ENCODE peak calls at places on chromosomes 3 and 15, in four cellular contexts. One of them, this sample, is unnamed.

GRCh38 chr15:65824941-65825544 is 33.0 kb upstream of the DENND4A start:
- DNase-seq in K562: no peak
- DNase-seq in HCT116: no peak
- DNase-seq in GM12878: no peak
- DNase-seq in this sample: no peak

GRCh38 chr3:144031938-144032337 is 60.3 kb downstream of the DIPK2A start:
- DNase-seq in HCT116: no peak
- DNase-seq in GM12878: no peak
- DNase-seq in K562: no peak
- DNase-seq in this sample: no peak

GRCh38 chr15:39498642-39499041 is 82.2 kb upstream of the THBS1 start:
- DNase-seq in HCT116: no peak
- DNase-seq in GM12878: no peak
- DNase-seq in K562: no peak
- DNase-seq in this sample: no peak

GRCh38 chr15:64772488-64772887 is 2.9 kb downstream of the RBPMS2 start:
- DNase-seq in GM12878: no peak
- DNase-seq in K562: no peak
- DNase-seq in HCT116: no peak
- DNase-seq in this sample: no peak

GRCh38 chr3:100740207-100740606 is 30.9 kb downstream of the TFG start:
- DNase-seq in K562: no peak
- DNase-seq in HCT116: no peak
- DNase-seq in GM12878: no peak
- DNase-seq in this sample: no peak

GRCh38 chr3:38004415-38005075 is 14.0 kb downstream of the VILL start:
- DNase-seq in GM12878: no peak
- DNase-seq in K562: no peak
- DNase-seq in HCT116: peak; percentile 54
- DNase-seq in this sample: peak; percentile 88

GRCh38 chr3:189053327-189053726 is 118.4 kb upstream of the TPRG1 start:
- DNase-seq in K562: no peak
- DNase-seq in HCT116: no peak
- DNase-seq in GM12878: no peak
- DNase-seq in this sample: no peak

GRCh38 chr3:110664148-110664547 is 407.5 kb upstream of the NECTIN3 start:
- DNase-seq in HCT116: no peak
- DNase-seq in K562: no peak
- DNase-seq in GM12878: no peak
- DNase-seq in this sample: no peak

GRCh38 chr3:1551741-1552140 is 458.9 kb downstream of the CNTN6 start:
- DNase-seq in HCT116: no peak
- DNase-seq in K562: no peak
- DNase-seq in GM12878: no peak
- DNase-seq in this sample: no peak
- TF ChIP-seq ZBTB33 in HCT116: no peak
- TF ChIP-seq ZBTB33 in K562: no peak
- TF ChIP-seq ZBTB33 in GM12878: no peak
- TF ChIP-seq ZBTB33 in this sample: no peak

DNA sequence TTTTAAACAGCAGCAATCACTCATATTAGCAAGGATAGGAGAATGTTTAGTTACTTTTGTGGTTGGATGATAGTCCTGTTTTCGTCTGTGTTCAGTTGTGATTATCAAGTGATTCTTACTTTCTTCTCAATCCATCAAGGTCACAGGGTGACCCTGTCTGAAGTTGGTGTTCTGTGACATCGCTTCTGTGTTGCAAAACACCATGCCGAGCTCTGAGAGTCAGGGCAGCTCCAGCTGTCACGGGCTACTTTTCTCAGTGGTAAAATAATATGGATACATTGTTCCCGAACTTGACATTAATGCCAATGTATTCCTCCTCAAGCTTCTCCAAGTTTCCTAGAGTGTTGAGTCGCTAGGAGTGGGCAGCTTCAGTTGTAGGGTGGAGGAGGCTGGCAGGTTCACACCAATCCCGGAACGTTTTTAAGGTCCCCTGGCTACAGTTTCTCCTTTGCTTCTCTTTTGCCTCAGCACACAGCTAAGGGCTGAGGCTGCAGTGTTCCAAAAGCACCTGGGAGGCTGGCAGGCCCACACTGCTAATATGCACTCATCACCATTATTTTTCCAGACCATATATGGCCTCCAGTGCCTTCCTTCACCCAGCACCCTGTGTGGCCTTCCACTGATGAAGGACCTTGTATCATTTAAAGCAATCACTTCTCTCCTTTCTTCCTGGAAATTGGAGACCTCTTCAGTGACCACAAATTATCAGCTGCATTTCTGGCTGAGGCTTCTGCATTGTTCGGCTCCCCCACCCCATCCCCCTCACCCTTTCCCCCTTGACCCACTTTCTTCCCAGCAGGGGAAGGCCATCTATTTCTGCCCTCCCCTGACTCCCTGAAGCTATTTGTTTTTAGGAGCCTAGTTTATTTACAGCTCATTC is 25.8 kb downstream of the COLQ start:
- DNase-seq in HCT116: no peak
- DNase-seq in K562: no peak
- DNase-seq in GM12878: no peak
- DNase-seq in this sample: no peak
- TF ChIP-seq ZBTB33 in HCT116: no peak
- TF ChIP-seq ZBTB33 in K562: no peak
- TF ChIP-seq ZBTB33 in GM12878: no peak
- TF ChIP-seq ZBTB33 in this sample: no peak

DNA sequence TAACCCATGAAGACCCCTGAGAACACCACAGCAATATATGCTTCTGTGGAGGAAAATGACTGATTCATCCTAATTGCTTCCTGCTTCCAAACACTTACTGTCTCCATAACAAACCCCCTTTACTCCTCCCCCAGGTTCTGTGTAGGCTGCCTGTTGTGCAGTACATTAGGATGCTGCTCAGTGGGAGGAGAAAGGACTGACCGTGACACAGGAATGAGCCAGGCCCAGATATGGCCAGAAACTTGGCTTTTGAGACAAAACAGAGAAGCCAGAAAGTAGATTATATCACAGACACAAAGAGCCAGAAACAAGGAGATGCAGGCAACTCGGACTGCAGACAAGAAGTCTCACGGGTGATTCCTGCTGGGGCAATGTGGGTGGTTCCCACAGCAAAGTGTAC is 68.1 kb upstream of the HEG1 start:
- DNase-seq in K562: no peak
- DNase-seq in GM12878: no peak
- DNase-seq in HCT116: no peak
- DNase-seq in this sample: no peak
- TF ChIP-seq ZBTB33 in K562: no peak
- TF ChIP-seq ZBTB33 in GM12878: no peak
- TF ChIP-seq ZBTB33 in HCT116: no peak
- TF ChIP-seq ZBTB33 in this sample: no peak

DNA sequence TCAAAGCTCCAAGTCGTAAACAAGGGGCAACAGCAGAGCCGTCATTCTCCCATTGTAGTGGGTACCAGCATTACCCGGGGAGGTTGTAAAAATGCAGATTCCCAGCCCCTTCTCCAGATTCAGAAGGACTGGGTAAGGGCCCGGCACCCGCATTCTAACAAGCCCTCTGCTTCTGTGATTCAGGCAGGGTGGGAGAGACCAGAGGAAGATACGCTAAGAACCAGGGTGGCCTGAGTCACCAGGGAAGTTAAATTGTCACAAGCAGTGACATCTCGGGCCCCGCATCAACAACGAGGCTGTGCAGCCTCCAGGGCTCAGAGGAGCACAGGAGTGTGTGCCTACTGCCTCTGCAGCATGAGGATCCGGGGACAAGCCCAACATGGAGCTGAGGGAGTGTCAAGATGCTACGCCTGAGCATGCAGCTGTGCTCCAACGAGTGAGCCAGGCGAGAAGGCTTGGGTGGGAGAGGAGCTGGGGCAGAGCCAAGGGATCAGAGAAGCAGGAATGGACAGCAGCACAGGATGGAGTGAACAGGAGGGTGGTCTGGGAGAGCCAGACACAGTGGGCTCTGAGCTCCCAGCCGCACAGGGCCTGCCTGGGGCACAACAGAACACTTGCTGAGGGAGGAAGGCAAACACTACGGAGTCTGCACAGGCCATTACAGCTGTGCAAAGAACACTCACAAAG is 68.5 kb downstream of the CPN2 start:
- DNase-seq in GM12878: no peak
- DNase-seq in K562: no peak
- DNase-seq in HCT116: no peak
- DNase-seq in this sample: no peak
- TF ChIP-seq ZBTB33 in GM12878: no peak
- TF ChIP-seq ZBTB33 in K562: no peak
- TF ChIP-seq ZBTB33 in HCT116: no peak
- TF ChIP-seq ZBTB33 in this sample: no peak

GRCh38 chr3:50749822-50750221 is 75.1 kb downstream of the DOCK3 start:
- DNase-seq in HCT116: no peak
- DNase-seq in GM12878: no peak
- DNase-seq in K562: no peak
- DNase-seq in this sample: no peak
- TF ChIP-seq ZBTB33 in HCT116: no peak
- TF ChIP-seq ZBTB33 in GM12878: no peak
- TF ChIP-seq ZBTB33 in K562: no peak
- TF ChIP-seq ZBTB33 in this sample: no peak

GRCh38 chr3:69488026-69488425 is 102.1 kb upstream of the FRMD4B start:
- DNase-seq in GM12878: no peak
- DNase-seq in HCT116: no peak
- DNase-seq in K562: no peak
- DNase-seq in this sample: no peak
- TF ChIP-seq ZBTB33 in GM12878: no peak
- TF ChIP-seq ZBTB33 in HCT116: no peak
- TF ChIP-seq ZBTB33 in K562: no peak
- TF ChIP-seq ZBTB33 in this sample: no peak